ENCODE peak calls at places on chromosomes 11 and 22, in six cellular contexts. One of them, this sample, is unnamed.

GRCh38 chr11:45332486-45332934 is 46.4 kb upstream of the SYT13 start:
- DNase-seq in cardiac fibroblast: peak
- DNase-seq in ovary: peak
- DNase-seq in right lobe of liver: no peak
- DNase-seq in PC-3: no peak
- DNase-seq in body of pancreas: peak
- DNase-seq in this sample: no peak

GRCh38 chr11:68911731-68912130 is 8.0 kb downstream of the IGHMBP2 start:
- DNase-seq in PC-3: no peak
- DNase-seq in ovary: no peak
- DNase-seq in cardiac fibroblast: no peak
- DNase-seq in body of pancreas: no peak
- DNase-seq in right lobe of liver: no peak
- DNase-seq in this sample: no peak

GRCh38 chr22:47030143-47030641 is 267.7 kb downstream of the TBC1D22A start:
- DNase-seq in right lobe of liver: no peak
- DNase-seq in ovary: no peak
- DNase-seq in cardiac fibroblast: no peak
- DNase-seq in body of pancreas: no peak
- DNase-seq in PC-3: peak
- DNase-seq in this sample: no peak

GRCh38 chr22:47663615-47664605 is 901.5 kb downstream of the TBC1D22A start:
- DNase-seq in right lobe of liver: no peak
- DNase-seq in PC-3: no peak
- DNase-seq in cardiac fibroblast: no peak
- DNase-seq in ovary: no peak
- DNase-seq in body of pancreas: no peak
- DNase-seq in this sample: no peak

GRCh38 chr11:11179239-11179638 is 173.8 kb downstream of the CSNK2A3 start:
- DNase-seq in right lobe of liver: no peak
- DNase-seq in PC-3: peak
- DNase-seq in ovary: no peak
- DNase-seq in body of pancreas: no peak
- DNase-seq in cardiac fibroblast: peak
- DNase-seq in this sample: peak

GRCh38 chr11:72652871-72653615 is 21.2 kb downstream of the PDE2A start:
- DNase-seq in PC-3: no peak
- DNase-seq in body of pancreas: peak
- DNase-seq in ovary: no peak
- DNase-seq in right lobe of liver: no peak
- DNase-seq in cardiac fibroblast: no peak
- DNase-seq in this sample: no peak

GRCh38 chr22:31496735-31497146 is 405 bp downstream of the SFI1 start:
- DNase-seq in body of pancreas: no peak
- DNase-seq in PC-3: no peak
- DNase-seq in cardiac fibroblast: no peak
- DNase-seq in right lobe of liver: no peak
- DNase-seq in ovary: no peak
- DNase-seq in this sample: no peak

GRCh38 chr11:75697906-75698563 is 19.6 kb upstream of the MOGAT2 start:
- DNase-seq in PC-3: peak
- DNase-seq in body of pancreas: no peak
- DNase-seq in ovary: no peak
- DNase-seq in right lobe of liver: no peak
- DNase-seq in cardiac fibroblast: no peak
- DNase-seq in this sample: no peak

GRCh38 chr11:115166826-115167225 is 337.4 kb downstream of the CADM1 start:
- DNase-seq in PC-3: no peak
- DNase-seq in cardiac fibroblast: no peak
- DNase-seq in right lobe of liver: no peak
- DNase-seq in ovary: no peak
- DNase-seq in body of pancreas: no peak
- DNase-seq in this sample: no peak

GRCh38 chr11:96198466-96198808 is 144.6 kb downstream of the MAML2 start:
- DNase-seq in cardiac fibroblast: no peak
- DNase-seq in body of pancreas: no peak
- DNase-seq in right lobe of liver: no peak
- DNase-seq in ovary: no peak
- DNase-seq in PC-3: no peak
- DNase-seq in this sample: no peak

GRCh38 chr11:9315078-9315688 is 790 bp upstream of the TMEM41B start:
- DNase-seq in body of pancreas: peak
- DNase-seq in cardiac fibroblast: no peak
- DNase-seq in PC-3: no peak
- DNase-seq in ovary: peak
- DNase-seq in right lobe of liver: no peak
- DNase-seq in this sample: no peak

GRCh38 chr22:34055525-34056200 is 135.4 kb upstream of the LARGE1 start:
- DNase-seq in right lobe of liver: no peak
- DNase-seq in ovary: no peak
- DNase-seq in cardiac fibroblast: no peak
- DNase-seq in PC-3: no peak
- DNase-seq in body of pancreas: peak
- DNase-seq in this sample: no peak

GRCh38 chr11:61567286-61568061 is 13.4 kb downstream of the SYT7 start:
- DNase-seq in body of pancreas: peak
- DNase-seq in cardiac fibroblast: peak
- DNase-seq in right lobe of liver: peak
- DNase-seq in PC-3: peak
- DNase-seq in ovary: peak
- DNase-seq in this sample: peak

GRCh38 chr11:20355221-20356219 is 8.0 kb upstream of the HTATIP2 start:
- DNase-seq in PC-3: peak
- DNase-seq in body of pancreas: peak
- DNase-seq in right lobe of liver: no peak
- DNase-seq in cardiac fibroblast: peak
- DNase-seq in ovary: no peak
- DNase-seq in this sample: no peak

GRCh38 chr11:22169833-22170232 is 23.1 kb upstream of the ANO5 start:
- DNase-seq in right lobe of liver: no peak
- DNase-seq in cardiac fibroblast: peak
- DNase-seq in ovary: no peak
- DNase-seq in body of pancreas: no peak
- DNase-seq in PC-3: peak
- DNase-seq in this sample: no peak

GRCh38 chr11:6655020-6655789 is 404 bp downstream of the DCHS1 start:
- DNase-seq in body of pancreas: peak
- DNase-seq in PC-3: no peak
- DNase-seq in ovary: peak
- DNase-seq in cardiac fibroblast: no peak
- DNase-seq in right lobe of liver: no peak
- DNase-seq in this sample: no peak

GRCh38 chr11:129596361-129596760 is 219.3 kb upstream of the TMEM45B start:
- DNase-seq in body of pancreas: no peak
- DNase-seq in cardiac fibroblast: no peak
- DNase-seq in PC-3: no peak
- DNase-seq in ovary: no peak
- DNase-seq in right lobe of liver: no peak
- DNase-seq in this sample: no peak

GRCh38 chr11:112610996-112611795 is 350.0 kb upstream of the NCAM1 start:
- DNase-seq in ovary: no peak
- DNase-seq in body of pancreas: no peak
- DNase-seq in right lobe of liver: no peak
- DNase-seq in cardiac fibroblast: peak
- DNase-seq in PC-3: no peak
- DNase-seq in this sample: no peak

GRCh38 chr22:19696504-19697276 is 17.6 kb upstream of the SEPTIN5 start:
- DNase-seq in body of pancreas: no peak
- DNase-seq in cardiac fibroblast: no peak
- DNase-seq in PC-3: no peak
- DNase-seq in right lobe of liver: no peak
- DNase-seq in ovary: no peak
- DNase-seq in this sample: no peak

GRCh38 chr11:30585892-30586250 is 282 bp downstream of the MPPED2 start:
- DNase-seq in right lobe of liver: peak
- DNase-seq in cardiac fibroblast: no peak
- DNase-seq in PC-3: no peak
- DNase-seq in body of pancreas: peak
- DNase-seq in ovary: peak
- DNase-seq in this sample: no peak

DNA sequence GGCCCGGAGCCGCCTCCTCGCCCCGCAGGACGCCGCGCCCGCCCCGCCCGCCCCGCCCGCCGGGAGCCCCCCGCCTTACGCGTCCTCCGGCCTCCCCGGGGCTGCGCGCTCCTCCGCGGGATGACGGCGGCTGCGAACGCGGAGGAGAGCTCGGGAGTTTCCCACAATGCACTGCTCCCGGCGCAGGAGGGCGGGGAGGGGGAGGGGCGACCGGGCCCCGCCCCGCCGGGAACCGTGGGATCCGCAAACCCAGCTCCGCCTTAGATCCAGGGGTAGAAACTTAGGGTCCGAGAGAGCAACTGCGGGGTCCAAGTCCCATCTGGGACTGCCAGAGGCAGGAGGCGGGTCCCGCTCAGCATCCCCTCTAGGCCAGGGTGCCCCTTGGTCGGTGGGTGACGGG is at the start of gene CEND1:
- DNase-seq in body of pancreas: no peak
- DNase-seq in right lobe of liver: no peak
- DNase-seq in cardiac fibroblast: peak
- DNase-seq in PC-3: no peak
- DNase-seq in ovary: no peak
- DNase-seq in this sample: no peak
- H3K4me3 ChIP-seq in body of pancreas: no peak
- H3K4me3 ChIP-seq in right lobe of liver: no peak
- H3K4me3 ChIP-seq in cardiac fibroblast: peak
- H3K4me3 ChIP-seq in PC-3: no peak
- H3K4me3 ChIP-seq in ovary: no peak
- H3K4me3 ChIP-seq in this sample: peak

GRCh38 chr11:33157103-33158027 is 3.9 kb downstream of the CSTF3 start:
- DNase-seq in right lobe of liver: no peak
- DNase-seq in body of pancreas: no peak
- DNase-seq in PC-3: peak
- DNase-seq in cardiac fibroblast: no peak
- DNase-seq in ovary: no peak
- DNase-seq in this sample: no peak
- H3K4me3 ChIP-seq in right lobe of liver: no peak
- H3K4me3 ChIP-seq in body of pancreas: no peak
- H3K4me3 ChIP-seq in PC-3: peak
- H3K4me3 ChIP-seq in cardiac fibroblast: no peak
- H3K4me3 ChIP-seq in ovary: no peak
- H3K4me3 ChIP-seq in this sample: no peak

GRCh38 chr11:64621283-64622019 is 30.4 kb downstream of the SLC22A12 start:
- DNase-seq in right lobe of liver: no peak
- DNase-seq in ovary: no peak
- DNase-seq in PC-3: no peak
- DNase-seq in cardiac fibroblast: no peak
- DNase-seq in body of pancreas: no peak
- DNase-seq in this sample: no peak

GRCh38 chr11:64620286-64620962 is 29.4 kb downstream of the SLC22A12 start:
- DNase-seq in body of pancreas: peak
- DNase-seq in cardiac fibroblast: peak
- DNase-seq in PC-3: no peak
- DNase-seq in ovary: peak
- DNase-seq in right lobe of liver: peak
- DNase-seq in this sample: no peak

GRCh38 chr11:64616817-64617216 is 25.8 kb downstream of the SLC22A12 start:
- DNase-seq in cardiac fibroblast: no peak
- DNase-seq in right lobe of liver: no peak
- DNase-seq in ovary: no peak
- DNase-seq in PC-3: no peak
- DNase-seq in body of pancreas: no peak
- DNase-seq in this sample: no peak

GRCh38 chr11:64619811-64620285 is 28.8 kb downstream of the SLC22A12 start:
- DNase-seq in body of pancreas: peak
- DNase-seq in PC-3: peak
- DNase-seq in right lobe of liver: peak
- DNase-seq in cardiac fibroblast: peak
- DNase-seq in ovary: peak
- DNase-seq in this sample: peak

GRCh38 chr11:64619196-64619595 is 28.2 kb downstream of the SLC22A12 start:
- DNase-seq in body of pancreas: no peak
- DNase-seq in right lobe of liver: no peak
- DNase-seq in cardiac fibroblast: no peak
- DNase-seq in ovary: no peak
- DNase-seq in PC-3: no peak
- DNase-seq in this sample: no peak
- H3K4me3 ChIP-seq in body of pancreas: no peak
- H3K4me3 ChIP-seq in right lobe of liver: peak
- H3K4me3 ChIP-seq in cardiac fibroblast: no peak
- H3K4me3 ChIP-seq in ovary: peak
- H3K4me3 ChIP-seq in PC-3: no peak
- H3K4me3 ChIP-seq in this sample: no peak

DNA sequence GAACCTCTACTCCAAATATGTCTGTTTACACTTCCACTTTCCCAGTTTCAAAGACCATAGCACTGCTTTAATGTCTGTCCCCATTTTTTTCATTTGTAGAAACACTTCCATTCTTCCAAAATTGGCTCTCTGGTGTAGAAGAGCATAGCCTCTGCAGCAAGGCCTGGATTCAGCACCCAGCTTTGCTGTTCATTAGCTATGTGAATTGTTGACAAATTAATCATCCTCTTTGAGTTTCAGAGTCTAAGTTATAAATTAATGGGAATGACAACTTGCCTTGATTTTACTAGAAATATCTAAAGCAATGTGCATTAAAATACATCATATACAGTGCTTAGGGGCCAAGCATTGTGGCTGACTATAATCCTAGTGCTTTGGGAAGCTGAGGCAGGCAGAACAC is 22.4 kb downstream of the GRIA4 start:
- DNase-seq in PC-3: no peak
- DNase-seq in cardiac fibroblast: no peak
- DNase-seq in body of pancreas: no peak
- DNase-seq in ovary: no peak
- DNase-seq in right lobe of liver: no peak
- DNase-seq in this sample: no peak
- H3K4me3 ChIP-seq in PC-3: no peak
- H3K4me3 ChIP-seq in cardiac fibroblast: no peak
- H3K4me3 ChIP-seq in body of pancreas: no peak
- H3K4me3 ChIP-seq in ovary: no peak
- H3K4me3 ChIP-seq in right lobe of liver: no peak
- H3K4me3 ChIP-seq in this sample: no peak

DNA sequence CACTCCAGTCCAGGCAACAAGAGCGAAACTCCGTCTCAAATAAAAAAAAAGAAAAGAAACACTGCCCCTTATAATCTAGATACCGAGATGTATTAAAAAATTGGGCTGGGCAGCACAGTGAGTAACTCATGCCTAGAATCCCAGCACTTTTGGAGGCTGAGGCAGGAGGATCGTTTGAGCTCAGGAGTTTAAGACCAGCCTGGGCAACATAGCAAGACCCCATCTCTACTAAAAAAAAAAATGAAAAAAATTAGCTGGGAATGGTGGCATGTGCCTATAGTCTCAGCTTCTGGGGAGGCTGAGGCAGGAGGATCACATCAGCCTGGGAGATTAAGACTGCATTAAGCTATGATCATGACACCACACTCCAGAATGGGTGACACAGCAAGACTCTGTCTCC is 24.9 kb downstream of the DDX6 start:
- DNase-seq in body of pancreas: no peak
- DNase-seq in ovary: no peak
- DNase-seq in right lobe of liver: no peak
- DNase-seq in PC-3: no peak
- DNase-seq in cardiac fibroblast: no peak
- DNase-seq in this sample: no peak
- H3K4me3 ChIP-seq in body of pancreas: no peak
- H3K4me3 ChIP-seq in ovary: no peak
- H3K4me3 ChIP-seq in right lobe of liver: no peak
- H3K4me3 ChIP-seq in PC-3: no peak
- H3K4me3 ChIP-seq in cardiac fibroblast: no peak
- H3K4me3 ChIP-seq in this sample: no peak

This sample was measured in skeletal muscle cell.